ENCODE peak calls at places on chromosomes 2 and 18, in four cellular contexts. One of them, this sample, is unnamed.

GRCh38 chr18:22311301-22311700 is 106.4 kb downstream of the CTAGE1 start:
- DNase-seq in NCI-H526: no peak
- DNase-seq in adipocyte: peak
- DNase-seq in activated CD4-positive, alpha-beta T cell treated with anti-CD3 and anti-CD28 coated beads, Interleukin-2, amount 50 U/mL, for 24 hours: no peak
- DNase-seq in this sample: no peak

GRCh38 chr2:98412751-98413445 is 31.8 kb upstream of the INPP4A start:
- DNase-seq in NCI-H526: peak
- DNase-seq in adipocyte: peak
- DNase-seq in activated CD4-positive, alpha-beta T cell treated with anti-CD3 and anti-CD28 coated beads, Interleukin-2, amount 50 U/mL, for 24 hours: peak
- DNase-seq in this sample: peak

GRCh38 chr2:20012282-20013060 is at the start of gene MATN3:
- DNase-seq in NCI-H526: no peak
- DNase-seq in adipocyte: peak
- DNase-seq in activated CD4-positive, alpha-beta T cell treated with anti-CD3 and anti-CD28 coated beads, Interleukin-2, amount 50 U/mL, for 24 hours: no peak
- DNase-seq in this sample: peak

GRCh38 chr18:36335476-36336279 is 38.2 kb downstream of the FHOD3 start:
- DNase-seq in NCI-H526: no peak
- DNase-seq in adipocyte: peak
- DNase-seq in activated CD4-positive, alpha-beta T cell treated with anti-CD3 and anti-CD28 coated beads, Interleukin-2, amount 50 U/mL, for 24 hours: no peak
- DNase-seq in this sample: no peak

GRCh38 chr2:26764078-26764887 is at the start of gene SLC35F6:
- DNase-seq in NCI-H526: peak
- DNase-seq in adipocyte: peak
- DNase-seq in activated CD4-positive, alpha-beta T cell treated with anti-CD3 and anti-CD28 coated beads, Interleukin-2, amount 50 U/mL, for 24 hours: peak
- DNase-seq in this sample: no peak

GRCh38 chr2:76985387-76986136 is 536.6 kb downstream of the LRRTM4 start:
- DNase-seq in NCI-H526: no peak
- DNase-seq in adipocyte: no peak
- DNase-seq in activated CD4-positive, alpha-beta T cell treated with anti-CD3 and anti-CD28 coated beads, Interleukin-2, amount 50 U/mL, for 24 hours: no peak
- DNase-seq in this sample: no peak

GRCh38 chr2:1550658-1551316 is 137.5 kb downstream of the TPO start:
- DNase-seq in NCI-H526: peak
- DNase-seq in adipocyte: peak
- DNase-seq in activated CD4-positive, alpha-beta T cell treated with anti-CD3 and anti-CD28 coated beads, Interleukin-2, amount 50 U/mL, for 24 hours: peak
- DNase-seq in this sample: no peak

GRCh38 chr2:26640331-26640745 is 828 bp downstream of the CIB4 start:
- DNase-seq in NCI-H526: no peak
- DNase-seq in adipocyte: peak
- DNase-seq in activated CD4-positive, alpha-beta T cell treated with anti-CD3 and anti-CD28 coated beads, Interleukin-2, amount 50 U/mL, for 24 hours: no peak
- DNase-seq in this sample: no peak

GRCh38 chr2:160492401-160493226 is 993 bp downstream of the RBMS1 start:
- DNase-seq in NCI-H526: peak
- DNase-seq in adipocyte: peak
- DNase-seq in activated CD4-positive, alpha-beta T cell treated with anti-CD3 and anti-CD28 coated beads, Interleukin-2, amount 50 U/mL, for 24 hours: peak
- DNase-seq in this sample: no peak

GRCh38 chr2:96916156-96917007 is 46.5 kb upstream of the SEMA4C start:
- DNase-seq in NCI-H526: no peak
- DNase-seq in adipocyte: no peak
- DNase-seq in activated CD4-positive, alpha-beta T cell treated with anti-CD3 and anti-CD28 coated beads, Interleukin-2, amount 50 U/mL, for 24 hours: no peak
- DNase-seq in this sample: no peak

GRCh38 chr2:23411752-23412431 is 26.9 kb downstream of the KLHL29 start:
- DNase-seq in NCI-H526: no peak
- DNase-seq in adipocyte: peak
- DNase-seq in activated CD4-positive, alpha-beta T cell treated with anti-CD3 and anti-CD28 coated beads, Interleukin-2, amount 50 U/mL, for 24 hours: no peak
- DNase-seq in this sample: no peak

This sample was measured in H1.